ENCODE peak calls at places on chromosomes 16 and 17, in five cellular contexts. D, J, R, B and K are unnamed samples.

GRCh38 chr17:28941251-28941650 is 10.1 kb downstream of the PHF12 start:
- DNase-seq in R (no peak), D (no peak), B (no peak), J (no peak), K (no peak)

GRCh38 chr16:27174007-27174406 is 29.3 kb upstream of the KDM8 start:
- DNase-seq in J (no peak), D (peak; percentile 63), R (no peak), B (no peak), K (no peak)

GRCh38 chr16:17082126-17082882 is 388.5 kb downstream of the XYLT1 start:
- DNase-seq in D (no peak), R (no peak), B (no peak), J (no peak), K (no peak)

GRCh38 chr17:8475227-8475626 is 39.5 kb downstream of the NDEL1 start:
- DNase-seq in D (no peak), B (no peak), J (no peak), R (no peak), K (no peak)

GRCh38 chr16:66934138-66934838 is at the start of gene CIAO2B:
- DNase-seq in J (peak; percentile 96), D (peak; percentile 84), B (peak; percentile 92), R (peak; percentile 47), K (no peak)

GRCh38 chr16:85057212-85057889 is 29.8 kb downstream of the KIAA0513 start:
- DNase-seq in D (no peak), J (no peak), B (peak; percentile 42), R (no peak), K (no peak)

GRCh38 chr17:9936075-9936474 is 31.0 kb upstream of the RCVRN start:
- DNase-seq in J (no peak), D (no peak), R (no peak), B (no peak), K (no peak)

GRCh38 chr16:3470723-3471122 is 24.6 kb downstream of the C16orf90 start:
- DNase-seq in R (no peak), J (no peak), D (no peak), B (no peak), K (no peak)

GRCh38 chr16:9836118-9836736 is 346.0 kb downstream of the GRIN2A start:
- DNase-seq in B (no peak), J (no peak), D (no peak), R (no peak), K (no peak)

GRCh38 chr17:57524790-57525543 is 220.1 kb downstream of the CCDC182 start:
- DNase-seq in J (no peak), B (no peak), R (no peak), D (no peak), K (no peak)
- TF ChIP-seq POLR2AphosphoS5 in J (no peak), B (no peak), R (no peak), D (no peak), K (no peak)

GRCh38 chr17:18988546-18989173 is 15.9 kb downstream of the FAM83G start:
- DNase-seq in B (peak; percentile 68), J (no peak), D (no peak), R (no peak), K (no peak)
- TF ChIP-seq POLR2AphosphoS5 in B (no peak), J (no peak), D (no peak), R (no peak), K (no peak)

GRCh38 chr17:76166168-76166567 is 25.1 kb upstream of the FOXJ1 start:
- DNase-seq in R (no peak), D (no peak), J (no peak), B (no peak), K (no peak)
- TF ChIP-seq POLR2AphosphoS5 in R (no peak), D (peak; percentile 11), J (no peak), B (no peak), K (no peak)

DNA sequence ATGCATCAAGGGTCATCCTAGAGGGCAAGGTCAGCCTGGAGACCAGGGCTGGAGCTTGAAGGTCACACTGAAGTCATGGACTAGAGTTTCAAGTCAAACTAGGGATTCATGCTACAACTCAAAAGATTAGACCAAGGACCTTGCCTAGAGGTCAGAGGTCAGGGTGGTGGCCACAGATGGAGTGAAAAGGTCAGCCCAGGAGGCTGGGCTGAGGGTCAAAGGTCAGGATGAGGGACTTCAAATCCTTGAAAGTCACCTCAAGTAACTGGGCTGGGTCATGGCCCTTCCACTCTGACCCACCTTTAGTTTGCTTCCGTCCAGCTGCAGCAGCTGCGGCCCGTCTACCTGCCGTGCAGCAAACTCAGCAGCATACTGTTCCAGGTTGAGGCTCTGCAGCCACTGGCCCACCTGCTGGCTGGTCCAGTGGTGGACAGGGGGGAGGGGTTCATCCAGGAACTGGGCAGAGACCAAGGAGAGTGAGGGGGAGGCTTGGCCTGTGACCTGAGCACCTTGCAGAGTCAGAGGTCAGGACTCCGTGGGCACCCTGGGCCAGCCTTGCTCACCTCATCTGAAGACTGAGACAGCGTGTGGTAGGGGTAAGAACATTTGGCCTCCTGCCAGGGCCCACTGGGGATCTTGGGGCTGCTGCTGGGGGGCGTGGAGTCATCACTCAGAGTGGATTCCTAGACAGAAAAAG is 16.2 kb downstream of the SAMD14 start:
- DNase-seq in D (no peak), R (no peak), B (no peak), J (no peak), K (no peak)
- TF ChIP-seq POLR2AphosphoS5 in D (no peak), R (no peak), B (no peak), J (no peak), K (no peak)

GRCh38 chr17:49964539-49965521 is 4.2 kb upstream of the DLX4 start:
- DNase-seq in R (no peak), B (no peak), J (no peak), D (no peak), K (no peak)
- TF ChIP-seq POLR2AphosphoS5 in R (no peak), B (no peak), J (no peak), D (no peak), K (no peak)

GRCh38 chr17:82602487-82602886 is 45.8 kb downstream of the WDR45B start:
- DNase-seq in R (no peak), B (no peak), J (no peak), D (no peak), K (no peak)
- TF ChIP-seq POLR2AphosphoS5 in R (no peak), B (no peak), J (no peak), D (no peak), K (no peak)

DNA sequence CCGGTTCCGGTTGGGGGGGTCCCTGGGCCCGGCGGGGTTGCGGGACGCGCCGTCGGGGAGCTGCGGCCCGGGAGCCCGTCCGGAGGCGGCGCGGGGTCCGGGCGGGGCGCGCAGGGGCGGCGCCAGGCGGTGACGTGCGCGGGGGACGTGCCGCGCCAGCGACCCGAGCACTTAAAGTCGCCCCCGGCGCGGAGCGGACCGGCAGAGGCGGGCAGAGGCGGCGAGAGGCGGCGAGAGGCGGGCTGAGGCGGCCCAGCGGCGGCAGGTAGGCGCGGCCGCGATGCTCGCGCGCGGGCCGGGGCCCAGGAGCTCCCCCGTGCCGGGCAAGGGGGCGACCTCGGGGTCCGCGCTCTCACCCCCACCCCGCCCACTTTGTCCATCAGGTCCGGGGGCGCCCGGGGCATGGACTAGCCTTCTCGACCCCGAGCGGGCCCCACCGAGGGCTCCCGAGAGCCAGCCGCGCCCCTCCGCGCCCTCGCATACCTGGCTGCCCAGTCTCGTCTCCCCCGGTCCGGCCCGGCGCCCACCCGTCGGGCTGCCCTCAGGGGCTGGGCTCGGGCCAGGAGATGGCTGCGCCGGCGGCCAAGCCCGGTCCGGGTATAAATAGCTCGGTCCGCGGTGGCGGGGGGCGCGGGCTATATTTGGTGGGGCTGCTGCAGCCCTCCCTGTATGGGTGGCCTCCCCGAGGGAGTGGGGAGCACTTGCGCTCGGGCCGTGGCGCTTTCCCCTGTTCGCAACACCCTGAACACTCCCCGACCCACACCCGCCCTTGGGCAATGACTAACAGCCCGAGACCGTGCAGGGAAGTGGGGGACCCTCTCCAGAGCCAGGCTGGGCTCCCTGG is at the start of gene SLC16A3:
- DNase-seq in J (peak; percentile 93), D (no peak), R (no peak), B (peak; percentile 76), K (no peak)
- TF ChIP-seq POLR2AphosphoS5 in J (peak; percentile 71), D (no peak), R (peak; percentile 91), B (peak; percentile 77), K (no peak)

GRCh38 chr17:1422907-1423306 is 22.9 kb upstream of the YWHAE start:
- DNase-seq in J (no peak), R (no peak), B (no peak), D (no peak), K (no peak)
- TF ChIP-seq POLR2AphosphoS5 in J (no peak), R (no peak), B (peak; percentile 13), D (peak; percentile 21), K (peak; percentile 71)

GRCh38 chr17:50689956-50690886 is 17.5 kb downstream of the ANKRD40 start:
- DNase-seq in D (no peak), J (no peak), B (no peak), R (no peak), K (no peak)
- TF ChIP-seq POLR2AphosphoS5 in D (no peak), J (no peak), B (no peak), R (no peak), K (no peak)

DNA sequence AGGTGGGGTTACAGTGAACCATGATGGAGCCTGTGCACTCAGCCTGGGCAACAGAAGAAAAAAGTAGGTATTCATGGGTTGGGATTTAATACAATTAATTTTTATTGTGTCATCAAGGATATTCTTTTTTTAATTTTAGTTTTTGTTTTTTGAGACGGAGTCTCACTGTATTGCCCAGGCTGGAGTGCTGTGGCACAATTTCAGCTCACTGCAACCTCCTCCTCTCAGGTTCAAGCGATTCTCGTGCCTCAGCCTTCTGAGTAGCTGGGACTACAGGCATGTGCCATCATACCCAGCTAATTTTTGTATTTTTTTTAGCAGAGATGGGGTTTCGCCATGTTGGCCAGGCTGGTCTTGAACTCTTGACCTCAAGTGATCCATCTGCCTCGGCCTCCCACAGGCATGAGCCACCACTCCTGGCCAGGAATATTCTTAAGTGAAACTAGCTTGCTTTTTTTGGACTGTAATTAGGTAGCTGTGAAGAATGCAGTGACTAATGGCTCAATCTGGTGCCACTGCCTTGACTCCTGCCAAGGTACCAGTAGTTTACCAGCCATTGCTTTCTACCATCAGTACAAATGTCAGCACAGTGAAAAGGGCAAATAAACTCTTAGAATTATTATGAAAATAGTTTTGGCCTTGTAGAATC is 4.8 kb downstream of the PPM1D start:
- DNase-seq in D (no peak), R (no peak), B (no peak), J (no peak), K (no peak)
- TF ChIP-seq POLR2AphosphoS5 in D (no peak), R (no peak), B (no peak), J (no peak), K (no peak)